ENCODE peak calls at places on chromosomes 13 and 19, in four cellular contexts. D, S, K and A are unnamed samples.

GRCh38 chr19:48654299-48655059 is 8.5 kb upstream of the CA11 start:
- DNase-seq in D (no peak), S (no peak), K (no peak), A (no peak)

GRCh38 chr13:73715114-73715909 is 418.9 kb downstream of the KLF12 start:
- DNase-seq in D (no peak), S (peak), K (no peak), A (no peak)

GRCh38 chr13:34993470-34993869 is 51.4 kb downstream of the NBEA start:
- DNase-seq in D (peak), S (no peak), K (no peak), A (no peak)

GRCh38 chr13:71798723-71799122 is 68.3 kb downstream of the DACH1 start:
- DNase-seq in D (no peak), S (no peak), K (no peak), A (no peak)

GRCh38 chr13:61410669-61411297 is 4.9 kb downstream of the PCDH20 start:
- DNase-seq in D (peak), S (no peak), K (no peak), A (no peak)

GRCh38 chr13:77919351-77920294 is 992 bp upstream of the EDNRB start:
- DNase-seq in D (peak), S (no peak), K (peak), A (peak)

GRCh38 chr13:113835461-113836274 is 28.2 kb downstream of the GAS6 start:
- DNase-seq in D (peak), S (no peak), K (no peak), A (no peak)

GRCh38 chr13:81779896-81780295 is 1439.0 kb upstream of the SPRY2 start:
- DNase-seq in D (no peak), S (no peak), K (no peak), A (no peak)

GRCh38 chr19:18661346-18661745 is 22.1 kb upstream of the CRTC1 start:
- DNase-seq in D (no peak), S (no peak), K (no peak), A (no peak)

GRCh38 chr19:5903054-5903501 is 512 bp downstream of the NDUFA11 start:
- DNase-seq in D (peak), S (no peak), K (no peak), A (no peak)

GRCh38 chr19:46913198-46913851 is 52.5 kb downstream of the ARHGAP35 start:
- DNase-seq in D (peak), S (no peak), K (no peak), A (no peak)

GRCh38 chr19:12766051-12766521 is 9.3 kb downstream of the HOOK2 start:
- DNase-seq in D (peak), S (peak), K (peak), A (peak)

GRCh38 chr13:74288361-74288911 is 154.2 kb upstream of the KLF12 start:
- DNase-seq in D (no peak), S (peak), K (no peak), A (no peak)

GRCh38 chr13:113969311-113969972 is 4.4 kb downstream of the C13orf46 start:
- DNase-seq in D (no peak), S (no peak), K (no peak), A (no peak)